ENCODE peak calls at places on chromosome 9, in ten cellular contexts. I, C, U, O, A, R, S, H, Y and M are unnamed samples.

GRCh38 chr9:125700791-125701190 is 6.2 kb downstream of the MAPKAP1 start:
- DNase-seq in O (peak; percentile 90), Y (no peak), H (no peak), U (peak; percentile 31), S (no peak), C (peak; percentile 17), I (no peak), R (no peak), A (no peak), M (no peak)

GRCh38 chr9:129609486-129610192 is 11.3 kb downstream of the C9orf50 start:
- DNase-seq in O (peak; percentile 52), S (no peak), I (peak; percentile 85), Y (peak; percentile 50), C (no peak), U (peak; percentile 80), H (peak; percentile 62), R (no peak), A (no peak), M (no peak)

GRCh38 chr9:116687762-116688160 is 656 bp downstream of the TRIM32 start:
- DNase-seq in H (no peak), S (no peak), U (no peak), C (no peak), I (no peak), R (no peak), Y (no peak), O (no peak), A (no peak), M (no peak)

GRCh38 chr9:125904155-125904841 is 157.1 kb downstream of the PBX3 start:
- DNase-seq in A (no peak), U (no peak), C (no peak), O (no peak), Y (no peak), H (no peak), R (no peak), S (no peak), I (no peak), M (no peak)

GRCh38 chr9:113579270-113580040 is 115.9 kb downstream of the RGS3 start:
- DNase-seq in I (no peak), H (peak; percentile 63), C (no peak), Y (no peak), S (no peak), U (peak; percentile 82), A (no peak), O (peak; percentile 76), R (no peak), M (no peak)

GRCh38 chr9:100394032-100394695 is 32.8 kb upstream of the MSANTD3 start:
- DNase-seq in R (no peak), A (no peak), H (no peak), O (no peak), U (no peak), C (no peak), I (no peak), S (no peak), Y (no peak), M (no peak)

GRCh38 chr9:29214702-29215248 is 1641.5 kb upstream of the C9orf72 start:
- DNase-seq in C (no peak), H (no peak), O (no peak), S (no peak), A (no peak), U (no peak), I (no peak), Y (no peak), R (no peak), M (no peak)

GRCh38 chr9:88534456-88535225 is at the start of gene NXNL2:
- DNase-seq in H (peak; percentile 77), C (no peak), R (no peak), I (peak; percentile 93), S (no peak), O (no peak), U (peak; percentile 83), A (peak; percentile 48), Y (peak; percentile 59), M (peak; percentile 44)

GRCh38 chr9:136625101-136626065 is 37.3 kb upstream of the EGFL7 start:
- DNase-seq in O (peak; percentile 27), I (peak; percentile 66), U (peak; percentile 43), Y (peak; percentile 92), H (peak; percentile 81), A (no peak), S (peak; percentile 54), R (no peak), C (no peak), M (no peak)

GRCh38 chr9:136623016-136623848 is 39.5 kb upstream of the EGFL7 start:
- DNase-seq in Y (no peak), H (no peak), R (no peak), C (no peak), U (no peak), O (no peak), S (no peak), I (no peak), A (no peak), M (no peak)

GRCh38 chr9:136623849-136624183 is 38.9 kb upstream of the EGFL7 start:
- DNase-seq in I (no peak), R (no peak), O (peak; percentile 29), C (no peak), H (no peak), S (no peak), A (no peak), Y (no peak), U (no peak), M (no peak)

GRCh38 chr9:136622538-136622948 is 40.2 kb upstream of the EGFL7 start:
- DNase-seq in S (no peak), U (no peak), I (no peak), Y (no peak), A (no peak), R (no peak), H (no peak), C (no peak), O (no peak), M (no peak)

DNA sequence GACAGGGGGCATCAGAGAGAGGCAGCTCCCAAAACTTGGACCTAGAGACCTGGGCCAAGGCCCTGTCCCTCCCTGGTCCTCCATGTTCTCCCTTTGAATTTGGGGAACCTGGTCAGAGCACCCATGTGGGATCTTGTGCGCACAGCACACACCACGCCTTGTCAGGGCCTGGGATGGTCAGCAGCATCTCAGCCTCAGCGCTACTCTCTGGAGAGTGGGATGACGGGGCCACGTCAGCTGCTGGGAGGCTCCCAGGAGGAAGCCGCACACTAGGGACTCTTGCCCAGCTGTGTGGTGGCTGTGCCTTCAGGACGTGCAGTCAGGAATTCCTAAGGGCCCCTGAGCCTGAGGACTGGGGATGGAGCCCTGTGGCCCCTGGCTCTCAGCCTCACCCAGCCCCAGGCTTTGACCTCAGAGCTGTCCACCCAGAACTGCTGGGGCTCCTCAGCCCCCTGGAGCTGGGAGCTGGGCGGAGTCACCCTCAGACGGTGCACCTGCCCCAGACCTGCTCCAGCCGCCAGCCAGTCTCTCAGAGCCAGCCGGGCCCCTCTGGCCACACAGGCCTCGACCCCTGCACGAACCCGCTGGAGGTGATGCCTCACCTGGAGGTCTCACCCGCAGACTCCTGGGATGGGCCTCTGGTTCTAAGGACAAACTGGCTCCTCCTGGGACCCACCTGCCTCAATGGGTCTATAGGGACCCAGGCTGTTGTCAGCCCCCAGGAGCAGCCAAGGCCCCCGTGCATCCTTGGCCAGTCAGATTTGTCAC is 38.3 kb upstream of the EGFL7 start:
- DNase-seq in Y (no peak), O (no peak), C (no peak), I (no peak), H (no peak), A (no peak), S (no peak), R (no peak), U (no peak), M (no peak)
- TF ChIP-seq CTCF in Y (no peak), O (no peak), C (no peak), I (no peak), H (no peak), A (no peak), S (no peak), R (no peak), U (no peak), M (no peak)

GRCh38 chr9:21803674-21804048 is 1.2 kb downstream of the MTAP start:
- DNase-seq in R (no peak), O (no peak), H (no peak), A (no peak), C (no peak), I (no peak), S (no peak), Y (no peak), U (peak; percentile 19), M (no peak)
- H3K4me3 ChIP-seq in R (peak overlapping the region; percentile 86), O (peak overlapping the region; percentile 64), H (peak overlapping the region; percentile 67), A (peak overlapping the region; percentile 73), C (peak overlapping the region; percentile 62), I (peak overlapping the region; percentile 69), S (peak overlapping the region; percentile 85), Y (peak overlapping the region; percentile 86), U (peak overlapping the region; percentile 74), M (peak overlapping the region; percentile 66)

DNA sequence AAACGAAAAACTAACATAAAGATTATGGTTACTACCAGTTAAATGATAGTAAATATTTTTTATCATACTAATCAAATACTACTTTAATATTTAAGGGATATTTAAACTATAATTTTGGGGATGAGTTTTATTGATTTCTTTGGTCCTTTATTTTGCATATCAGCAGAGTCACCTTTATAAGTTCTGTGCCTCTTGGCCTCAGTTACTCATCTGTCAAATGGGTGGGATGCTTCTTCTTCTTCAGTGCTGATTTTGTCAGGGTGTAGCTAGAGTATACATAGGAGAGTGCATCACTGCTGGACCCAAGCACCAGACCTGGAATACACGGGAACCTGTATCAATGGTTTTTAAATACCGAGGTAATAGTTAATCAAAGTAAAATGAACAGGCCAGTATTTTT is 5.6 kb downstream of the ENTREP1 start:
- DNase-seq in U (no peak), R (no peak), S (no peak), C (no peak), A (no peak), H (no peak), O (no peak), Y (no peak), I (no peak), M (no peak)
- TF ChIP-seq CTCF in U (no peak), R (no peak), S (no peak), C (no peak), A (no peak), H (no peak), O (no peak), Y (no peak), I (no peak), M (no peak)

GRCh38 chr9:120924698-120925534 is 1.7 kb downstream of the TRAF1 start:
- DNase-seq in R (no peak), H (no peak), O (peak; percentile 47), S (no peak), U (no peak), I (no peak), Y (no peak), C (no peak), A (no peak), M (no peak)

GRCh38 chr9:120928015-120928719 is 1.6 kb upstream of the TRAF1 start:
- DNase-seq in A (no peak), U (no peak), O (peak; percentile 69), Y (peak; percentile 45), H (peak; percentile 50), I (no peak), R (no peak), C (no peak), S (peak; percentile 63), M (no peak)

GRCh38 chr9:120925535-120926396 is 830 bp downstream of the TRAF1 start:
- DNase-seq in U (peak; percentile 89), R (peak; percentile 62), S (no peak), H (peak; percentile 58), O (peak; percentile 91), C (no peak), Y (no peak), A (peak; percentile 36), I (peak; percentile 69), M (peak; percentile 68)

GRCh38 chr9:120927125-120928014 is 774 bp upstream of the TRAF1 start:
- DNase-seq in H (no peak), C (no peak), A (no peak), R (no peak), I (no peak), Y (no peak), O (peak; percentile 65), S (no peak), U (no peak), M (no peak)

GRCh38 chr9:120926397-120926928 is at the start of gene TRAF1:
- DNase-seq in C (no peak), I (peak; percentile 21), H (no peak), R (no peak), S (no peak), O (peak; percentile 72), Y (no peak), A (no peak), U (no peak), M (no peak)
- H3K4me3 ChIP-seq in C (no peak within 1 kb of the TSS), I (no peak within 1 kb of the TSS), H (peak within 1 kb of the TSS; percentile 19), R (peak within 1 kb of the TSS; percentile 33), S (no peak within 1 kb of the TSS), O (peak within 1 kb of the TSS; percentile 62), Y (no peak within 1 kb of the TSS), A (no peak within 1 kb of the TSS), U (no peak within 1 kb of the TSS), M (no peak within 1 kb of the TSS)